ENCODE peak calls at places on chromosomes 12 and 14, in six cellular contexts. One of them, this sample, is unnamed.

GRCh38 chr12:3342051-3342450 is 149.0 kb upstream of the PRMT8 start:
- DNase-seq in HCT116: no peak
- DNase-seq in EH: peak
- DNase-seq in GM04503: no peak
- DNase-seq in DMS 273 treated with DMSO at 0.1 percent for 48 hours: no peak
- DNase-seq in naive B cell: no peak
- DNase-seq in this sample: peak

GRCh38 chr14:69464829-69465228 is 19.7 kb upstream of the PLEKHD1 start:
- DNase-seq in HCT116: no peak
- DNase-seq in EH: peak
- DNase-seq in GM04503: no peak
- DNase-seq in DMS 273 treated with DMSO at 0.1 percent for 48 hours: no peak
- DNase-seq in naive B cell: no peak
- DNase-seq in this sample: peak

GRCh38 chr14:96639550-96639949 is 137.4 kb downstream of the PAPOLA start:
- DNase-seq in HCT116: no peak
- DNase-seq in EH: no peak
- DNase-seq in GM04503: no peak
- DNase-seq in DMS 273 treated with DMSO at 0.1 percent for 48 hours: no peak
- DNase-seq in naive B cell: no peak
- DNase-seq in this sample: no peak

GRCh38 chr12:118107694-118108093 is 3.9 kb upstream of the VSIG10 start:
- DNase-seq in HCT116: no peak
- DNase-seq in EH: no peak
- DNase-seq in GM04503: no peak
- DNase-seq in DMS 273 treated with DMSO at 0.1 percent for 48 hours: no peak
- DNase-seq in naive B cell: no peak
- DNase-seq in this sample: no peak

GRCh38 chr12:21831671-21832357 is 57.3 kb upstream of the KCNJ8 start:
- DNase-seq in HCT116: no peak
- DNase-seq in EH: peak
- DNase-seq in GM04503: no peak
- DNase-seq in DMS 273 treated with DMSO at 0.1 percent for 48 hours: no peak
- DNase-seq in naive B cell: no peak
- DNase-seq in this sample: peak

GRCh38 chr12:94187351-94187750 is 39.0 kb downstream of the PLXNC1 start:
- DNase-seq in HCT116: no peak
- DNase-seq in EH: no peak
- DNase-seq in GM04503: no peak
- DNase-seq in DMS 273 treated with DMSO at 0.1 percent for 48 hours: no peak
- DNase-seq in naive B cell: no peak
- DNase-seq in this sample: no peak

GRCh38 chr12:124398578-124399227 is 103.8 kb downstream of the RFLNA start:
- DNase-seq in HCT116: no peak
- DNase-seq in EH: no peak
- DNase-seq in GM04503: no peak
- DNase-seq in DMS 273 treated with DMSO at 0.1 percent for 48 hours: no peak
- DNase-seq in naive B cell: no peak
- DNase-seq in this sample: no peak

GRCh38 chr12:94299846-94300245 is 151.5 kb downstream of the PLXNC1 start:
- DNase-seq in HCT116: no peak
- DNase-seq in EH: no peak
- DNase-seq in GM04503: no peak
- DNase-seq in DMS 273 treated with DMSO at 0.1 percent for 48 hours: no peak
- DNase-seq in naive B cell: no peak
- DNase-seq in this sample: no peak

GRCh38 chr12:25106818-25107217 is 88.1 kb downstream of the DNAI7 start:
- DNase-seq in HCT116: no peak
- DNase-seq in EH: no peak
- DNase-seq in GM04503: no peak
- DNase-seq in DMS 273 treated with DMSO at 0.1 percent for 48 hours: no peak
- DNase-seq in naive B cell: no peak
- DNase-seq in this sample: peak

GRCh38 chr14:68819260-68819691 is 26.4 kb upstream of the ZFP36L1 start:
- DNase-seq in HCT116: peak
- DNase-seq in EH: peak
- DNase-seq in GM04503: no peak
- DNase-seq in DMS 273 treated with DMSO at 0.1 percent for 48 hours: no peak
- DNase-seq in naive B cell: no peak
- DNase-seq in this sample: no peak

GRCh38 chr14:61461808-61462275 is 140.5 kb downstream of the PRKCH start:
- DNase-seq in HCT116: peak
- DNase-seq in EH: peak
- DNase-seq in GM04503: no peak
- DNase-seq in DMS 273 treated with DMSO at 0.1 percent for 48 hours: peak
- DNase-seq in naive B cell: peak
- DNase-seq in this sample: peak

GRCh38 chr12:11794311-11794710 is 144.8 kb downstream of the ETV6 start:
- DNase-seq in HCT116: no peak
- DNase-seq in EH: no peak
- DNase-seq in GM04503: no peak
- DNase-seq in DMS 273 treated with DMSO at 0.1 percent for 48 hours: no peak
- DNase-seq in naive B cell: no peak
- DNase-seq in this sample: no peak

GRCh38 chr12:76276499-76277151 is 71.6 kb downstream of the BBS10 start:
- DNase-seq in HCT116: no peak
- DNase-seq in EH: peak
- DNase-seq in GM04503: no peak
- DNase-seq in DMS 273 treated with DMSO at 0.1 percent for 48 hours: no peak
- DNase-seq in naive B cell: no peak
- DNase-seq in this sample: no peak

GRCh38 chr12:55142896-55143870 is 17.0 kb downstream of the OR9K2 start:
- DNase-seq in HCT116: peak
- DNase-seq in EH: peak
- DNase-seq in GM04503: peak
- DNase-seq in DMS 273 treated with DMSO at 0.1 percent for 48 hours: peak
- DNase-seq in naive B cell: peak
- DNase-seq in this sample: peak

GRCh38 chr12:94803939-94804338 is 153.6 kb upstream of the TMCC3 start:
- DNase-seq in HCT116: no peak
- DNase-seq in EH: no peak
- DNase-seq in GM04503: no peak
- DNase-seq in DMS 273 treated with DMSO at 0.1 percent for 48 hours: no peak
- DNase-seq in naive B cell: no peak
- DNase-seq in this sample: no peak

GRCh38 chr12:31965090-31965489 is 5.9 kb downstream of the RESF1 start:
- DNase-seq in HCT116: no peak
- DNase-seq in EH: no peak
- DNase-seq in GM04503: no peak
- DNase-seq in DMS 273 treated with DMSO at 0.1 percent for 48 hours: no peak
- DNase-seq in naive B cell: no peak
- DNase-seq in this sample: no peak

GRCh38 chr14:105147701-105148603 is 20.6 kb downstream of the JAG2 start:
- DNase-seq in HCT116: no peak
- DNase-seq in EH: no peak
- DNase-seq in GM04503: no peak
- DNase-seq in DMS 273 treated with DMSO at 0.1 percent for 48 hours: no peak
- DNase-seq in naive B cell: no peak
- DNase-seq in this sample: no peak

GRCh38 chr12:65464930-65465329 is 186.4 kb downstream of the MSRB3 start:
- DNase-seq in HCT116: no peak
- DNase-seq in EH: peak
- DNase-seq in GM04503: peak
- DNase-seq in DMS 273 treated with DMSO at 0.1 percent for 48 hours: no peak
- DNase-seq in naive B cell: no peak
- DNase-seq in this sample: peak

GRCh38 chr12:96907681-96908163 is 665 bp downstream of the NEDD1 start:
- DNase-seq in HCT116: no peak
- DNase-seq in EH: peak
- DNase-seq in GM04503: no peak
- DNase-seq in DMS 273 treated with DMSO at 0.1 percent for 48 hours: no peak
- DNase-seq in naive B cell: peak
- DNase-seq in this sample: peak

GRCh38 chr12:40127408-40127807 is 21.5 kb upstream of the SLC2A13 start:
- DNase-seq in HCT116: no peak
- DNase-seq in EH: no peak
- DNase-seq in GM04503: no peak
- DNase-seq in DMS 273 treated with DMSO at 0.1 percent for 48 hours: no peak
- DNase-seq in naive B cell: no peak
- DNase-seq in this sample: no peak

GRCh38 chr12:25556136-25556535 is 3.1 kb upstream of the LMNTD1 start:
- DNase-seq in HCT116: no peak
- DNase-seq in EH: no peak
- DNase-seq in GM04503: no peak
- DNase-seq in DMS 273 treated with DMSO at 0.1 percent for 48 hours: no peak
- DNase-seq in naive B cell: no peak
- DNase-seq in this sample: no peak

GRCh38 chr12:131894981-131895639 is 688 bp downstream of the ULK1 start:
- DNase-seq in HCT116: no peak
- DNase-seq in EH: no peak
- DNase-seq in GM04503: no peak
- DNase-seq in DMS 273 treated with DMSO at 0.1 percent for 48 hours: no peak
- DNase-seq in naive B cell: no peak
- DNase-seq in this sample: peak

GRCh38 chr14:100030441-100031153 is 34.6 kb upstream of the EVL start:
- DNase-seq in HCT116: no peak
- DNase-seq in EH: peak
- DNase-seq in GM04503: peak
- DNase-seq in DMS 273 treated with DMSO at 0.1 percent for 48 hours: no peak
- DNase-seq in naive B cell: no peak
- DNase-seq in this sample: peak

GRCh38 chr12:19462441-19462840 is 23.1 kb downstream of the AEBP2 start:
- DNase-seq in HCT116: no peak
- DNase-seq in EH: no peak
- DNase-seq in GM04503: no peak
- DNase-seq in DMS 273 treated with DMSO at 0.1 percent for 48 hours: no peak
- DNase-seq in naive B cell: no peak
- DNase-seq in this sample: no peak

GRCh38 chr12:26319511-26319910 is 124.1 kb downstream of the SSPN start:
- DNase-seq in HCT116: no peak
- DNase-seq in EH: peak
- DNase-seq in GM04503: no peak
- DNase-seq in DMS 273 treated with DMSO at 0.1 percent for 48 hours: no peak
- DNase-seq in naive B cell: no peak
- DNase-seq in this sample: peak

GRCh38 chr14:49768301-49769121 is 558 bp downstream of the KLHDC2 start:
- DNase-seq in HCT116: peak
- DNase-seq in EH: peak
- DNase-seq in GM04503: peak
- DNase-seq in DMS 273 treated with DMSO at 0.1 percent for 48 hours: no peak
- DNase-seq in naive B cell: peak
- DNase-seq in this sample: peak

GRCh38 chr12:85835810-85836715 is at the start of gene RASSF9:
- DNase-seq in HCT116: no peak
- DNase-seq in EH: peak
- DNase-seq in GM04503: peak
- DNase-seq in DMS 273 treated with DMSO at 0.1 percent for 48 hours: no peak
- DNase-seq in naive B cell: no peak
- DNase-seq in this sample: no peak

GRCh38 chr14:41607966-41608663 is 1.4 kb downstream of the LRFN5 start:
- DNase-seq in HCT116: no peak
- DNase-seq in EH: no peak
- DNase-seq in GM04503: no peak
- DNase-seq in DMS 273 treated with DMSO at 0.1 percent for 48 hours: no peak
- DNase-seq in naive B cell: no peak
- DNase-seq in this sample: no peak

GRCh38 chr12:27561535-27562350 is 37.7 kb downstream of the PPFIBP1 start:
- DNase-seq in HCT116: no peak
- DNase-seq in EH: no peak
- DNase-seq in GM04503: no peak
- DNase-seq in DMS 273 treated with DMSO at 0.1 percent for 48 hours: no peak
- DNase-seq in naive B cell: no peak
- DNase-seq in this sample: peak

GRCh38 chr14:104486222-104486743 is 93.3 kb upstream of the C14orf180 start:
- DNase-seq in HCT116: no peak
- DNase-seq in EH: no peak
- DNase-seq in GM04503: no peak
- DNase-seq in DMS 273 treated with DMSO at 0.1 percent for 48 hours: no peak
- DNase-seq in naive B cell: no peak
- DNase-seq in this sample: no peak

GRCh38 chr14:103625361-103626095 is 3.5 kb upstream of the KLC1 start:
- DNase-seq in HCT116: no peak
- DNase-seq in EH: no peak
- DNase-seq in GM04503: no peak
- DNase-seq in DMS 273 treated with DMSO at 0.1 percent for 48 hours: no peak
- DNase-seq in naive B cell: peak
- DNase-seq in this sample: no peak

GRCh38 chr12:6916426-6917200 is 2.2 kb downstream of the ENO2 start:
- DNase-seq in HCT116: no peak
- DNase-seq in EH: no peak
- DNase-seq in GM04503: no peak
- DNase-seq in DMS 273 treated with DMSO at 0.1 percent for 48 hours: no peak
- DNase-seq in naive B cell: no peak
- DNase-seq in this sample: no peak

GRCh38 chr12:32273063-32273521 is 126.3 kb upstream of the FGD4 start:
- DNase-seq in HCT116: no peak
- DNase-seq in EH: peak
- DNase-seq in GM04503: no peak
- DNase-seq in DMS 273 treated with DMSO at 0.1 percent for 48 hours: no peak
- DNase-seq in naive B cell: peak
- DNase-seq in this sample: no peak

GRCh38 chr14:50545618-50546017 is 13.2 kb upstream of the MAP4K5 start:
- DNase-seq in HCT116: no peak
- DNase-seq in EH: no peak
- DNase-seq in GM04503: no peak
- DNase-seq in DMS 273 treated with DMSO at 0.1 percent for 48 hours: peak
- DNase-seq in naive B cell: no peak
- DNase-seq in this sample: no peak

GRCh38 chr14:100584056-100585031 is 2.9 kb downstream of the BEGAIN start:
- DNase-seq in HCT116: no peak
- DNase-seq in EH: no peak
- DNase-seq in GM04503: no peak
- DNase-seq in DMS 273 treated with DMSO at 0.1 percent for 48 hours: no peak
- DNase-seq in naive B cell: no peak
- DNase-seq in this sample: no peak

GRCh38 chr14:65361920-65362319 is 50.6 kb upstream of the FUT8 start:
- DNase-seq in HCT116: no peak
- DNase-seq in EH: peak
- DNase-seq in GM04503: peak
- DNase-seq in DMS 273 treated with DMSO at 0.1 percent for 48 hours: no peak
- DNase-seq in naive B cell: no peak
- DNase-seq in this sample: peak

GRCh38 chr14:93960108-93960475 is 16.3 kb downstream of the ASB2 start:
- DNase-seq in HCT116: no peak
- DNase-seq in EH: no peak
- DNase-seq in GM04503: no peak
- DNase-seq in DMS 273 treated with DMSO at 0.1 percent for 48 hours: no peak
- DNase-seq in naive B cell: no peak
- DNase-seq in this sample: no peak

This sample was measured in hepatic stellate cell.